ENCODE peak calls at places on chromosomes 2 and 18, in five cellular contexts. One of them, this sample, is unnamed.

GRCh38 chr2:120662746-120663145 is 72.9 kb upstream of the GLI2 start:
- DNase-seq in stimulated activated CD8-positive, alpha-beta memory T cell treated with anti-CD3 and anti-CD28 coated beads, Interleukin-7, amount 100 ng/mL, for 1 hour: no peak
- DNase-seq in Right ventricle myocardium superior: no peak
- DNase-seq in mesendoderm: no peak
- DNase-seq in NCI-H1930: no peak
- DNase-seq in this sample: no peak

GRCh38 chr2:164498841-164499240 is 122.4 kb downstream of the GRB14 start:
- DNase-seq in stimulated activated CD8-positive, alpha-beta memory T cell treated with anti-CD3 and anti-CD28 coated beads, Interleukin-7, amount 100 ng/mL, for 1 hour: no peak
- DNase-seq in Right ventricle myocardium superior: no peak
- DNase-seq in mesendoderm: no peak
- DNase-seq in NCI-H1930: peak; percentile 42
- DNase-seq in this sample: no peak

GRCh38 chr2:3738454-3738853 is 35.1 kb downstream of the DCDC2C start:
- DNase-seq in stimulated activated CD8-positive, alpha-beta memory T cell treated with anti-CD3 and anti-CD28 coated beads, Interleukin-7, amount 100 ng/mL, for 1 hour: no peak
- DNase-seq in Right ventricle myocardium superior: no peak
- DNase-seq in mesendoderm: peak; percentile 72
- DNase-seq in NCI-H1930: peak; percentile 2
- DNase-seq in this sample: peak; percentile 74

GRCh38 chr2:33602216-33602830 is 3.2 kb upstream of the FAM98A start:
- DNase-seq in stimulated activated CD8-positive, alpha-beta memory T cell treated with anti-CD3 and anti-CD28 coated beads, Interleukin-7, amount 100 ng/mL, for 1 hour: no peak
- DNase-seq in Right ventricle myocardium superior: no peak
- DNase-seq in mesendoderm: no peak
- DNase-seq in NCI-H1930: no peak
- DNase-seq in this sample: no peak

GRCh38 chr18:31250902-31251301 is 67.1 kb upstream of the DSG1 start:
- DNase-seq in stimulated activated CD8-positive, alpha-beta memory T cell treated with anti-CD3 and anti-CD28 coated beads, Interleukin-7, amount 100 ng/mL, for 1 hour: no peak
- DNase-seq in Right ventricle myocardium superior: no peak
- DNase-seq in mesendoderm: no peak
- DNase-seq in NCI-H1930: no peak
- DNase-seq in this sample: no peak

GRCh38 chr2:134260726-134261125 is 6.9 kb downstream of the MGAT5 start:
- DNase-seq in stimulated activated CD8-positive, alpha-beta memory T cell treated with anti-CD3 and anti-CD28 coated beads, Interleukin-7, amount 100 ng/mL, for 1 hour: no peak
- DNase-seq in Right ventricle myocardium superior: no peak
- DNase-seq in mesendoderm: no peak
- DNase-seq in NCI-H1930: no peak
- DNase-seq in this sample: no peak

GRCh38 chr2:139885921-139886498 is 1105.8 kb upstream of the NXPH2 start:
- DNase-seq in stimulated activated CD8-positive, alpha-beta memory T cell treated with anti-CD3 and anti-CD28 coated beads, Interleukin-7, amount 100 ng/mL, for 1 hour: no peak
- DNase-seq in Right ventricle myocardium superior: no peak
- DNase-seq in mesendoderm: peak; percentile 46
- DNase-seq in NCI-H1930: no peak
- DNase-seq in this sample: no peak

GRCh38 chr2:111118455-111119003 is 2.2 kb upstream of the BCL2L11 start:
- DNase-seq in stimulated activated CD8-positive, alpha-beta memory T cell treated with anti-CD3 and anti-CD28 coated beads, Interleukin-7, amount 100 ng/mL, for 1 hour: no peak
- DNase-seq in Right ventricle myocardium superior: peak; percentile 41
- DNase-seq in mesendoderm: peak; percentile 30
- DNase-seq in NCI-H1930: no peak
- DNase-seq in this sample: no peak

GRCh38 chr2:156331572-156332451 is 709 bp downstream of the NR4A2 start:
- DNase-seq in stimulated activated CD8-positive, alpha-beta memory T cell treated with anti-CD3 and anti-CD28 coated beads, Interleukin-7, amount 100 ng/mL, for 1 hour: no peak
- DNase-seq in Right ventricle myocardium superior: peak; percentile 79
- DNase-seq in mesendoderm: peak; percentile 69
- DNase-seq in NCI-H1930: no peak
- DNase-seq in this sample: no peak

GRCh38 chr2:194999771-195000170 is 657.3 kb upstream of the SLC39A10 start:
- DNase-seq in stimulated activated CD8-positive, alpha-beta memory T cell treated with anti-CD3 and anti-CD28 coated beads, Interleukin-7, amount 100 ng/mL, for 1 hour: no peak
- DNase-seq in Right ventricle myocardium superior: no peak
- DNase-seq in mesendoderm: no peak
- DNase-seq in NCI-H1930: no peak
- DNase-seq in this sample: no peak

GRCh38 chr2:217215877-217216276 is 356.0 kb upstream of the TNP1 start:
- DNase-seq in stimulated activated CD8-positive, alpha-beta memory T cell treated with anti-CD3 and anti-CD28 coated beads, Interleukin-7, amount 100 ng/mL, for 1 hour: no peak
- DNase-seq in Right ventricle myocardium superior: no peak
- DNase-seq in mesendoderm: no peak
- DNase-seq in NCI-H1930: no peak
- DNase-seq in this sample: no peak

GRCh38 chr18:56756971-56757370 is 105.8 kb downstream of the WDR7 start:
- DNase-seq in stimulated activated CD8-positive, alpha-beta memory T cell treated with anti-CD3 and anti-CD28 coated beads, Interleukin-7, amount 100 ng/mL, for 1 hour: no peak
- DNase-seq in Right ventricle myocardium superior: no peak
- DNase-seq in mesendoderm: no peak
- DNase-seq in NCI-H1930: no peak
- DNase-seq in this sample: no peak

GRCh38 chr2:115609978-115610377 is 1167.5 kb downstream of the DPP10 start:
- DNase-seq in stimulated activated CD8-positive, alpha-beta memory T cell treated with anti-CD3 and anti-CD28 coated beads, Interleukin-7, amount 100 ng/mL, for 1 hour: no peak
- DNase-seq in Right ventricle myocardium superior: no peak
- DNase-seq in mesendoderm: no peak
- DNase-seq in NCI-H1930: no peak
- DNase-seq in this sample: no peak

GRCh38 chr2:225122007-225122406 is 79.7 kb upstream of the DOCK10 start:
- DNase-seq in stimulated activated CD8-positive, alpha-beta memory T cell treated with anti-CD3 and anti-CD28 coated beads, Interleukin-7, amount 100 ng/mL, for 1 hour: no peak
- DNase-seq in Right ventricle myocardium superior: no peak
- DNase-seq in mesendoderm: peak; percentile 11
- DNase-seq in NCI-H1930: no peak
- DNase-seq in this sample: no peak

GRCh38 chr2:73984922-73985317 is 210 bp downstream of the TET3 start:
- DNase-seq in stimulated activated CD8-positive, alpha-beta memory T cell treated with anti-CD3 and anti-CD28 coated beads, Interleukin-7, amount 100 ng/mL, for 1 hour: no peak
- DNase-seq in Right ventricle myocardium superior: peak; percentile 71
- DNase-seq in mesendoderm: no peak
- DNase-seq in NCI-H1930: peak; percentile 40
- DNase-seq in this sample: peak; percentile 26

GRCh38 chr2:29042581-29043075 is 31.7 kb downstream of the PCARE start:
- DNase-seq in stimulated activated CD8-positive, alpha-beta memory T cell treated with anti-CD3 and anti-CD28 coated beads, Interleukin-7, amount 100 ng/mL, for 1 hour: no peak
- DNase-seq in Right ventricle myocardium superior: no peak
- DNase-seq in mesendoderm: no peak
- DNase-seq in NCI-H1930: no peak
- DNase-seq in this sample: no peak

This sample was measured in HepG2.